ENCODE peak calls at places on chromosomes 16 and 17, in nine cellular contexts. M is A549, G is ovary, U is transverse colon, E is tibial nerve, R is upper lobe of left lung, Q is H1, K is HepG2, P is sigmoid colon. Z is an unnamed sample.

GRCh38 chr16:85104147-85104546 is 8.1 kb downstream of the CIBAR2 start:
- DNase-seq in P (no peak), K (no peak), G (no peak), U (no peak), E (no peak), M (no peak), Q (no peak), R (no peak), Z (no peak)

GRCh38 chr16:68668266-68668665 is 23.2 kb downstream of the CDH3 start:
- DNase-seq in Q (no peak), M (no peak), P (no peak), G (no peak), U (no peak), E (no peak), K (no peak), R (no peak), Z (no peak)

GRCh38 chr16:50771366-50771765 is 29.5 kb downstream of the CYLD start:
- DNase-seq in U (no peak), Q (no peak), R (no peak), E (no peak), M (no peak), P (no peak), G (no peak), K (no peak), Z (no peak)

GRCh38 chr17:59406808-59407381 is 75.4 kb downstream of the YPEL2 start:
- DNase-seq in R (no peak), M (peak), Q (no peak), G (no peak), P (no peak), U (no peak), K (peak), E (no peak), Z (no peak)

GRCh38 chr16:13110124-13110796 is 208.9 kb downstream of the SHISA9 start:
- DNase-seq in E (no peak), Q (peak), M (peak), P (peak), R (no peak), G (no peak), U (no peak), K (peak), Z (no peak)

GRCh38 chr17:17994271-17994670 is 21.6 kb downstream of the DRC3 start:
- DNase-seq in U (no peak), R (no peak), Q (peak), G (peak), P (no peak), M (peak), E (no peak), K (peak), Z (peak)

GRCh38 chr16:67296422-67296821 is 17.1 kb downstream of the PLEKHG4 start:
- DNase-seq in P (no peak), E (no peak), R (no peak), U (no peak), M (no peak), Q (no peak), K (no peak), G (no peak), Z (no peak)

GRCh38 chr16:85431431-85432124 is 181.5 kb upstream of the GSE1 start:
- DNase-seq in M (no peak), R (peak), G (no peak), U (peak), P (peak), E (no peak), K (no peak), Q (no peak), Z (no peak)

GRCh38 chr17:6387442-6387841 is 47.5 kb downstream of the AIPL1 start:
- DNase-seq in K (no peak), U (no peak), Q (no peak), G (no peak), P (no peak), E (no peak), R (no peak), M (no peak), Z (no peak)

GRCh38 chr16:68084504-68085258 is 489 bp upstream of the NFATC3 start:
- DNase-seq in M (peak), U (peak), K (peak), Q (peak), G (peak), P (peak), E (peak), R (peak), Z (peak)

GRCh38 chr16:72875291-72876036 is 172.5 kb downstream of the ZFHX3 start:
- DNase-seq in Q (no peak), E (no peak), P (no peak), K (peak), R (no peak), G (no peak), U (no peak), M (peak), Z (no peak)

GRCh38 chr16:57822861-57823260 is 20.6 kb upstream of the KIFC3 start:
- DNase-seq in M (no peak), P (no peak), K (no peak), Q (no peak), U (no peak), G (no peak), R (no peak), E (no peak), Z (no peak)

GRCh38 chr17:82089723-82090548 is 8.1 kb downstream of the FASN start:
- DNase-seq in R (peak), K (no peak), U (no peak), P (no peak), M (no peak), Q (no peak), E (no peak), G (no peak), Z (no peak)

GRCh38 chr17:50768348-50768761 is 1.0 kb upstream of the ANKRD40CL start:
- DNase-seq in K (peak), G (no peak), P (no peak), Q (no peak), E (no peak), R (peak), M (peak), U (peak), Z (peak)

GRCh38 chr17:76524598-76525512 is 12.7 kb downstream of the CYGB start:
- DNase-seq in G (peak), R (no peak), U (peak), M (peak), Q (no peak), E (no peak), P (no peak), K (peak), Z (peak)

GRCh38 chr16:60217787-60218186 is 1483.7 kb upstream of the GOT2 start:
- DNase-seq in R (no peak), Q (no peak), G (no peak), M (no peak), E (no peak), P (no peak), K (no peak), U (no peak), Z (no peak)

GRCh38 chr16:64397945-64398508 is 723.8 kb downstream of the CDH11 start:
- DNase-seq in M (no peak), E (no peak), Q (no peak), U (no peak), P (no peak), K (no peak), G (no peak), R (no peak), Z (no peak)

GRCh38 chr16:50806099-50807062 is 64.5 kb downstream of the CYLD start:
- DNase-seq in Q (peak), M (peak), G (peak), E (peak), K (peak), R (no peak), P (peak), U (peak), Z (peak)

GRCh38 chr16:78976212-78976611 is 624.3 kb downstream of the MAF start:
- DNase-seq in G (no peak), R (no peak), E (no peak), M (no peak), P (no peak), Q (no peak), K (no peak), U (no peak), Z (no peak)

GRCh38 chr17:1180958-1181768 is 1.4 kb upstream of the ABR start:
- DNase-seq in P (no peak), Q (no peak), G (no peak), K (no peak), M (no peak), E (no peak), R (peak), U (no peak), Z (no peak)

GRCh38 chr16:21302454-21302853 is 24.4 kb upstream of the CRYM start:
- DNase-seq in M (no peak), P (no peak), Q (no peak), R (no peak), G (no peak), E (no peak), U (no peak), K (no peak), Z (no peak)

GRCh38 chr17:72661093-72661944 is 431.2 kb downstream of the SLC39A11 start:
- DNase-seq in M (no peak), U (no peak), K (peak), P (no peak), Q (no peak), G (no peak), E (no peak), R (no peak), Z (no peak)

GRCh38 chr17:47789611-47790520 is 31.7 kb downstream of the OSBPL7 start:
- DNase-seq in K (no peak), M (peak), R (peak), E (no peak), U (peak), Q (peak), P (no peak), G (no peak), Z (peak)

GRCh38 chr17:44917456-44917855 is 2.2 kb upstream of the GFAP start:
- DNase-seq in M (no peak), G (no peak), K (no peak), E (no peak), Q (no peak), R (no peak), U (no peak), P (peak), Z (no peak)
- TF ChIP-seq EP300 in M (no peak), G (no peak), K (no peak), E (no peak), Q (no peak), R (no peak), U (no peak), P (no peak), Z (no peak)

DNA sequence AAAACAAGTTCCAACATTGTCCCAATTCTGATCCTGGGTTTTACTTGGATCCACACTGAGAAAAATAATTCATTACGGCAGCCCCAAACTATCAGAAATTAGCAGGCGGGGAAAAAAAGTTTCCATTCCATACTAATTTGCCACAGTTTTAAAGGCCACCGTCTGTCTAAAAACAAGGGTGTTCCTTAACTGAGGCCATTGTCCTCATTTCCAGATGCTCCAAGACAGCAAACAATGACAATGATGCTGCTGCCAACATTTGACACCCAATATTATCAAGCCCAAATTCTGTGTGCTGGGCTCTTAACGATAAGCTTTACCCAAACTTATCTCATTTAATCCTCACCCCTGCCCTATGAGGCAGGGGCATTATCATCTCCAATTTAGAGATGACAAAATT is 26.3 kb downstream of the CUEDC1 start:
- DNase-seq in P (no peak), K (no peak), G (no peak), Q (no peak), U (no peak), M (no peak), E (no peak), R (no peak), Z (no peak)
- TF ChIP-seq EP300 in P (no peak), K (no peak), G (no peak), Q (no peak), U (no peak), M (no peak), E (no peak), R (no peak), Z (no peak)

GRCh38 chr16:1312459-1312801 is 3.0 kb downstream of the UBE2I start:
- DNase-seq in K (no peak), U (no peak), G (no peak), E (no peak), M (no peak), Q (no peak), R (no peak), P (no peak), Z (no peak)
- TF ChIP-seq EP300 in K (no peak), U (no peak), G (no peak), E (no peak), M (no peak), Q (no peak), R (no peak), P (no peak), Z (no peak)

DNA sequence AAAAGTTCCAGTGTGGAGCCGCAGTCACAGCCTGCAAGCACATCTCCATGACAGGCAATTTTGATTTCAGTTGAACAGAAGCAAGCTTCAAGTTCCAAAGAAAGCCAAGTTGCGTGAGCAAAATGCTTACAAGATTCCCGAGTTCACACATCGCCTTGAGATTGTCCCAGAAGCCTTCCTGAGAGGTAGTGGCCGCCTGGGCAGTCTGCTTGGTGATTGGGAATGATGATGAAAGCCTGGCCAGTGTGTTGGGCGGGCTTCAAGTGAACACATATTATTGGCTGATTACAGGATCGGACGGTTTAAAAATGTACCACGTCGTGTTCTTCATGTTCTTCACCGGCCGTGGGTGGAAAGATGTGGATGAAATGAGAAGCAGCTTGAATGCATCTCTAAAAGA is 185.5 kb downstream of the FOXL1 start:
- DNase-seq in R (no peak), P (no peak), Q (no peak), E (no peak), K (no peak), G (no peak), U (no peak), M (no peak), Z (no peak)
- TF ChIP-seq EP300 in R (no peak), P (no peak), Q (no peak), E (no peak), K (no peak), G (no peak), U (no peak), M (no peak), Z (no peak)

DNA sequence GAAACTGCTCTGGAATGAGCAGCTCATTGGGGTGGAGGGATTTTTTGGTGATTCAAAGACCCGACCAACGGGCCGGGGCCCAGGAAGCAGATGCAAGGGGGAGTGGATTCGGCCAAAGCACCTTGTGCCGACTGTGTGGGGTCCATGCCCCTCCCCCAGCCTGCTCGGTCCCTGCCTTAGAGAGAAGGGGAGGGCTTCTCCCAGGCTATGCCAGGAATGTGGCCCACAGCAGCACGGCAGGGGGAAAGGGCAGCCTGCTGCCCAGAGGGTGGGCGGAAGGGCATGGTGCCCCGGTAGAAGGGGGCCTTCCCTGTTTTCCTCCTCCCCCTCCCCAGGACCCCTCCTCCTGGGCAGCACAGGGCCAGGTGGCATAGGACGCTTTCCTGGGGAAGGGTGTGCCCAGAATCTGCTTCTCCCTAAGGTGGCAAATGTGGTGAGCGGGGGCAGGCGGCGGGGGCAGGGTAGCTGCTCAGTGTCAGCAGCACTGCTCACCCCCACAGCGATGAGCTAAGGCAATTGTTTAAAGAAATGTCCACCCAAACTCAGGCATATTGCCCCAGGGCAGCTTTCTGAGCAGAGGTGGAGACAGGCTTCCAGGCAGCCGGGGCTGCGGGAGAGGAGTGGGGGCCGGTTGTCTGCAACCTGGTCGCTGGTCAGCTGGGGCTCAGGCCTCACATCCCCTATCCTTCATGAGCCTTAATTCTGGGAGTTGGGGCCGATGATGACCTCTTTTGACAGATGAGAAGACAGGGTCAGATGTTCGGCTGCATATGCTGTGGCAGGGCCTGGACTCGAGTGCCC is 33.9 kb upstream of the MLKL start:
- DNase-seq in E (no peak), R (peak), G (no peak), K (no peak), M (no peak), Q (peak), U (no peak), P (no peak), Z (no peak)
- TF ChIP-seq EP300 in E (no peak), R (no peak), G (no peak), K (no peak), M (no peak), Q (no peak), U (no peak), P (no peak), Z (no peak)

DNA sequence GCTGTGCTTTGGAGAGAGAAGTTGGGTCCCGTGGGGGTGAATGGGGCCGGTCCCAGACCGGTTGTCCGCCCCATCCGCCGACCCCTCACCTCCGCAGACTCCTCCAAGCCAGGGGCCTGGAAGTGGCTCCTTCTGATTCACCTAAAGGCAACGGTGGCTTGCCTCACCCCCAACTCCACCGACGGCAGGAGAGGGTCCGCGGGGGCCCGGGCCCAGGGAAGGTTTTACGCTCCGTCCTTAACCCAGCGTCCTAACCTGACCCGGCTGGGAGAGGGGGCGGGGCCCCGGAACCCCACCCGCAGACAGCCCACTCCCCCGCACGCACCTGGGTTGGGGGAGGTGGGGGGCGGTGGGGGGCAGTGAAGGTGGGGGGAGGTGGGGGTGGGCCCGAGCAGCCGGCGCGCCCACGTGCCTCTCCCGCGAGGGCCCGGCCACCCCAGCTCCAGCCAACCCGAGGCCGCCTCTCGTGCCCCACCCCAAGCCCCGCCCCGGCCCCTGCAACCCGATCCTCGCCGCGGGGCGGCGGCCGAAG is 12.7 kb upstream of the CD300A start:
- DNase-seq in M (peak), P (no peak), E (peak), U (no peak), K (no peak), G (no peak), R (no peak), Q (no peak), Z (peak)
- TF ChIP-seq EP300 in M (no peak), P (no peak), E (no peak), U (no peak), K (no peak), G (no peak), R (no peak), Q (no peak), Z (no peak)

GRCh38 chr16:89242795-89243200 is 25.3 kb downstream of the ZNF778 start:
- DNase-seq in U (no peak), E (no peak), M (no peak), Q (no peak), G (no peak), P (no peak), R (no peak), K (no peak), Z (no peak)
- TF ChIP-seq EP300 in U (no peak), E (no peak), M (no peak), Q (no peak), G (no peak), P (no peak), R (no peak), K (no peak), Z (no peak)

Z was measured in stomach.